ENCODE peak calls at places on chromosomes 3 and 15, in seven cellular contexts. S is endothelial cell of umbilical vein; X is lower leg skin; Y is small intestine; F is CD8-positive, alpha-beta T cell; P is A549; H is spleen. E is an unnamed sample.

GRCh38 chr3:140223197-140223596 is 288.2 kb downstream of the CLSTN2 start:
- DNase-seq in S (no peak), X (no peak), Y (no peak), F (no peak), P (no peak), H (no peak), E (no peak)

GRCh38 chr15:92907880-92908279 is 7.8 kb downstream of the CHD2 start:
- DNase-seq in S (peak), X (no peak), Y (no peak), F (no peak), P (no peak), H (no peak), E (no peak)

GRCh38 chr3:33171580-33171979 is 47.0 kb downstream of the SUSD5 start:
- DNase-seq in S (no peak), X (no peak), Y (no peak), F (no peak), P (no peak), H (no peak), E (no peak)

GRCh38 chr15:92068121-92068520 is 214.6 kb downstream of the SLCO3A1 start:
- DNase-seq in S (no peak), X (no peak), Y (no peak), F (no peak), P (no peak), H (no peak), E (no peak)

GRCh38 chr3:143138948-143139347 is 19.4 kb downstream of the CHST2 start:
- DNase-seq in S (no peak), X (no peak), Y (no peak), F (no peak), P (no peak), H (no peak), E (no peak)

GRCh38 chr15:40512440-40512839 is 41.7 kb downstream of the CHST14 start:
- DNase-seq in S (no peak), X (no peak), Y (no peak), F (no peak), P (no peak), H (no peak), E (no peak)

GRCh38 chr3:75332784-75333183 is 331.3 kb upstream of the FRG2C start:
- DNase-seq in S (no peak), X (no peak), Y (no peak), F (no peak), P (no peak), H (no peak), E (no peak)

GRCh38 chr3:172711457-172711800 is 562 bp upstream of the NCEH1 start:
- DNase-seq in S (no peak), X (no peak), Y (peak), F (no peak), P (peak), H (no peak), E (no peak)

GRCh38 chr3:194494951-194495374 is 8.2 kb upstream of the ATP13A3 start:
- DNase-seq in S (no peak), X (no peak), Y (no peak), F (no peak), P (no peak), H (no peak), E (no peak)

GRCh38 chr15:71974211-71974610 is 143.7 kb downstream of the MYO9A start:
- DNase-seq in S (no peak), X (no peak), Y (no peak), F (no peak), P (no peak), H (no peak), E (no peak)

GRCh38 chr3:37861540-37862051 is at the start of gene CTDSPL:
- DNase-seq in S (no peak), X (no peak), Y (peak), F (no peak), P (peak), H (peak), E (no peak)

GRCh38 chr3:179464296-179465092 is 13.2 kb upstream of the GNB4 start:
- DNase-seq in S (no peak), X (no peak), Y (no peak), F (no peak), P (no peak), H (peak), E (no peak)

GRCh38 chr3:4493931-4494806 is 1.0 kb downstream of the ITPR1 start:
- DNase-seq in S (peak), X (no peak), Y (peak), F (no peak), P (no peak), H (peak), E (no peak)

GRCh38 chr3:191919627-191920026 is 458.7 kb downstream of the PYDC2 start:
- DNase-seq in S (no peak), X (no peak), Y (no peak), F (no peak), P (no peak), H (no peak), E (no peak)

GRCh38 chr3:182690163-182690562 is 103.1 kb upstream of the ATP11B start:
- DNase-seq in S (no peak), X (no peak), Y (no peak), F (no peak), P (no peak), H (no peak), E (no peak)

GRCh38 chr3:193975072-193975535 is 160.8 kb upstream of the HES1 start:
- DNase-seq in S (no peak), X (no peak), Y (peak), F (no peak), P (no peak), H (no peak), E (no peak)

GRCh38 chr3:128360705-128361271 is 105.9 kb downstream of the DNAJB8 start:
- DNase-seq in S (peak), X (no peak), Y (no peak), F (no peak), P (no peak), H (no peak), E (no peak)

GRCh38 chr15:48967336-48967735 is 3.6 kb upstream of the SHC4 start:
- DNase-seq in S (no peak), X (no peak), Y (no peak), F (no peak), P (no peak), H (no peak), E (no peak)

GRCh38 chr3:49511631-49512030 is 41.6 kb downstream of the DAG1 start:
- DNase-seq in S (no peak), X (no peak), Y (no peak), F (no peak), P (no peak), H (peak), E (no peak)

GRCh38 chr3:129439381-129439816 is 349 bp downstream of the MBD4 start:
- DNase-seq in S (peak), X (peak), Y (peak), F (peak), P (peak), H (peak), E (no peak)

GRCh38 chr3:61580982-61581654 is 19.7 kb downstream of the PTPRG start:
- DNase-seq in S (no peak), X (no peak), Y (no peak), F (no peak), P (no peak), H (no peak), E (no peak)
- H3K4me3 ChIP-seq in S (no peak), X (no peak), Y (no peak), F (no peak), P (no peak), H (no peak), E (no peak)

DNA sequence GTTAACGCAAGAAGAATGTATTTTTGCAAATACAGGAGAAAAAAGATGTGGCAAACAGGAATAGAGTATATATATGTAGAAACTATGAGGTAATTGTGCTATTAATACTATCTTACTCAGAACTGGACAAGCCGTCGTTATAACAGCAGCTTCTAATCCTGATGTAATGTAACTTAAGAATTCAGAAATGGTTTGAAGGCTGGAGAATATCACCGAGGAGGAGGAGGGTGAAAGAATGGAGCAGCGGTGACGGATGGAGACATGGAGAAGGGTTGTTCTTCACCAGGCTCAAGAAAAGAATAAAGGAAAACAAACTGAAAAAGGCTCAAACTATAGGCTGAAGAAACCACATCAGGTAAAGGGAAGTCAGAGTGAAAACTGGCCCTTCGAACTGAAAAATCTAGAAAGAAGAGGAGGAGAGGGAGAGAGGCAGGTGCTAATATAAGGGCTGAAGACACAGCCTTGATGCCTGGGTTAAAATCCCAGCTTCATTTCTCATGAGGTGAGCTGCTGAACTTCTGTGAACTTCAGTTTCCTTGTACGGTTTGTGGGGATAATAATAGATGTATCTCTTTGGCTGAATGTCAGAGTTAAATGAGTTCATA is 44.0 kb downstream of the GOLIM4 start:
- DNase-seq in S (no peak), X (no peak), Y (peak), F (no peak), P (no peak), H (no peak), E (peak)
- H3K4me3 ChIP-seq in S (no peak), X (no peak), Y (no peak), F (no peak), P (no peak), H (no peak), E (no peak)

DNA sequence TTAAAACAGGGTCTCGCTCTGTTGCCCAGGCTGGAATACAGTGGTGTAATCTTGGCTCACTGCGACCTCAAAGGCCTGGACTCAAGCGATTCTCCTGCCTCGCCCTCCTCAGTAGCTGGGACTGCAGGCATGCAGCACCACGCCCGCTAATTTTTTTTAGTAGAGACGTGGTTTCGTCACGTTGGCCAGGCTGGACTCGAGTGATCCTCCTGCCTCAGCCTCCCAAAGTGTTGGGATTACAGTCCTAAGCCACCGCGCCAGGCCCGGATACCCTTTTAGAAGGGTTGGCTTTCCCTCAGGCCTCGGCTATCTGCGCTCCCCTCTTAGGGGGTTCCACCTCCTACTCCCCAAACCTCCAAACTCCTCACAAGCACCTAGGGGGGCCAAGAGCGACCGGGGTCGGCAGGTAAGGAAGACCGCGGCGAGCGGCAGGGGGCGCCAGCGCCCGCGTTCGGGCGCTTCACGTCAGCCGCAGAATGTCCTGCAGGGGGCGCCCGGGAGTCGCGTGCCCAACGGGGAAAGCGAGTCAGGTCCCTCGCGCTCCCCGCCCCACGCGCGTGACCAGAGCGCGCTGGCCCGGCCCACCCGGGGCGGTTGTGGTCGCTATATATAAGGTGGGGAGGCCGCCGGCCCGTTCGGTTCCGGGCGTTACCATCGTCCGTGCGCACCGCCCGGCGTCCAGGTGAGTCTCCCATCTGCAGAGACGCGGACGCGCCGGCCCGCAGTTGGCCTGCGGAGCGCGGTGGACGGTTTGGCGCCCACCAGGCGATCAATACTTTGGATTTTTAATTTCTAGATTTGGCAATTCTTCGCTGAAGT is 51.8 kb upstream of the GATM start:
- DNase-seq in S (peak), X (peak), Y (peak), F (peak), P (peak), H (peak), E (no peak)
- H3K4me3 ChIP-seq in S (no peak), X (no peak), Y (no peak), F (peak), P (peak), H (peak), E (no peak)

GRCh38 chr3:125002414-125002811 is 53.4 kb downstream of the HEG1 start:
- DNase-seq in S (no peak), X (no peak), Y (no peak), F (no peak), P (no peak), H (no peak), E (no peak)
- H3K4me3 ChIP-seq in S (no peak), X (no peak), Y (no peak), F (no peak), P (no peak), H (no peak), E (no peak)

GRCh38 chr3:114745322-114746240 is 401.5 kb downstream of the ZBTB20 start:
- DNase-seq in S (no peak), X (no peak), Y (peak), F (no peak), P (peak), H (no peak), E (no peak)
- H3K4me3 ChIP-seq in S (no peak), X (no peak), Y (no peak), F (no peak), P (peak), H (no peak), E (no peak)